ENCODE peak calls at places on chromosome 18, in four cellular contexts. One of them, this sample, is unnamed. For H3K4me1, the result is how much of the 10 kb centered on the place peaks cover.

GRCh38 chr18:70295633-70296188 is 6.9 kb downstream of the SOCS6 start:
- DNase-seq in ovary: no peak
- DNase-seq in testis: no peak
- DNase-seq in body of pancreas: no peak
- DNase-seq in this sample: no peak

GRCh38 chr18:23684515-23685197 is 4.6 kb upstream of the LAMA3 start:
- DNase-seq in body of pancreas: no peak
- DNase-seq in ovary: no peak
- DNase-seq in testis: no peak
- DNase-seq in this sample: no peak

GRCh38 chr18:23049698-23050373 is 85.4 kb upstream of the CABLES1 start:
- DNase-seq in body of pancreas: no peak
- DNase-seq in ovary: no peak
- DNase-seq in testis: no peak
- DNase-seq in this sample: no peak

GRCh38 chr18:24322594-24323136 is 75.0 kb downstream of the OSBPL1A start:
- DNase-seq in ovary: no peak
- DNase-seq in testis: no peak
- DNase-seq in body of pancreas: no peak
- DNase-seq in this sample: no peak

GRCh38 chr18:63970803-63971191 is 916 bp downstream of the SERPINB8 start:
- DNase-seq in testis: peak
- DNase-seq in ovary: peak
- DNase-seq in body of pancreas: peak
- DNase-seq in this sample: peak

GRCh38 chr18:2171840-2172625 is 399.3 kb downstream of the METTL4 start:
- DNase-seq in ovary: no peak
- DNase-seq in body of pancreas: no peak
- DNase-seq in testis: no peak
- DNase-seq in this sample: no peak

GRCh38 chr18:1585881-1586488 is 681.3 kb downstream of the ADCYAP1 start:
- DNase-seq in body of pancreas: no peak
- DNase-seq in ovary: no peak
- DNase-seq in testis: no peak
- DNase-seq in this sample: no peak

GRCh38 chr18:28284132-28284531 is 107.2 kb upstream of the CDH2 start:
- DNase-seq in testis: no peak
- DNase-seq in ovary: no peak
- DNase-seq in body of pancreas: no peak
- DNase-seq in this sample: no peak

GRCh38 chr18:6752200-6752873 is 22.8 kb downstream of the ARHGAP28 start:
- DNase-seq in testis: no peak
- DNase-seq in ovary: peak
- DNase-seq in body of pancreas: no peak
- DNase-seq in this sample: peak

GRCh38 chr18:55228191-55228590 is 268.9 kb upstream of the CCDC68 start:
- DNase-seq in body of pancreas: no peak
- DNase-seq in ovary: no peak
- DNase-seq in testis: no peak
- DNase-seq in this sample: no peak

GRCh38 chr18:58128286-58129018 is 84.4 kb downstream of the NEDD4L start:
- DNase-seq in ovary: no peak
- DNase-seq in body of pancreas: peak
- DNase-seq in testis: no peak
- DNase-seq in this sample: no peak

GRCh38 chr18:56815926-56816325 is 164.8 kb downstream of the WDR7 start:
- DNase-seq in ovary: no peak
- DNase-seq in testis: no peak
- DNase-seq in body of pancreas: no peak
- DNase-seq in this sample: no peak

GRCh38 chr18:56910967-56911366 is 235.9 kb upstream of the BOD1L2 start:
- DNase-seq in body of pancreas: no peak
- DNase-seq in ovary: no peak
- DNase-seq in testis: no peak
- DNase-seq in this sample: no peak

GRCh38 chr18:28494151-28494550 is 317.2 kb upstream of the CDH2 start:
- DNase-seq in body of pancreas: no peak
- DNase-seq in testis: no peak
- DNase-seq in ovary: no peak
- DNase-seq in this sample: no peak

GRCh38 chr18:28177828-28178635 is 1.1 kb upstream of the CDH2 start:
- DNase-seq in ovary: peak
- DNase-seq in body of pancreas: peak
- DNase-seq in testis: peak
- DNase-seq in this sample: peak

GRCh38 chr18:63951302-63951705 is 2.2 kb downstream of the HMSD start:
- DNase-seq in testis: no peak
- DNase-seq in body of pancreas: no peak
- DNase-seq in ovary: no peak
- DNase-seq in this sample: no peak

GRCh38 chr18:27363918-27364317 is 178.8 kb upstream of the CHST9 start:
- DNase-seq in testis: no peak
- DNase-seq in ovary: no peak
- DNase-seq in body of pancreas: no peak
- DNase-seq in this sample: no peak

GRCh38 chr18:23862071-23862470 is 152.5 kb upstream of the TTC39C start:
- DNase-seq in body of pancreas: no peak
- DNase-seq in ovary: no peak
- DNase-seq in testis: no peak
- DNase-seq in this sample: no peak

GRCh38 chr18:79068946-79069791 is at the start of gene ATP9B:
- DNase-seq in testis: peak
- DNase-seq in ovary: peak
- DNase-seq in body of pancreas: peak
- DNase-seq in this sample: peak
- TF ChIP-seq POLR2A in testis: peak
- TF ChIP-seq POLR2A in ovary: peak
- TF ChIP-seq POLR2A in body of pancreas: peak
- TF ChIP-seq POLR2A in this sample: no peak

DNA sequence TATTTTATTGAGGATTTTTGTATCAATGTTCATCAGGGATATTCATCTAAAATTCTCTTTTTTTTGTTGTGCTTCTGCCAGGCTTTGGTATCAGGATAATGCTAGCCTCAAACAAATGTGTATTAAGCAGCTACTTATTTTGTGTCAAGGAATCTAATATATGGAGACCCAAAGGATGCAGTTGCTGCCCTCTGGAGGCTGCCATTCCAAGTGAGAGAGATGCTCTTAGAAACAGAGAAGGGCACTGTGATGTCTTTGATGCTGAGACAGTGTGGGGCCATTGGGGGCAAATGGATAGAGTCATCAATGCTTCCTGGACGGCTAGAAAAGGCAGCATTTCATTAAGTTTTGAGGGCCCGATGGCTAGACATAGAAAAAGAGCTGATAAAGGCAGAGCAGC is 292.6 kb downstream of the SETBP1 start:
- DNase-seq in body of pancreas: no peak
- DNase-seq in ovary: no peak
- DNase-seq in testis: no peak
- DNase-seq in this sample: no peak
- H3K4me1 ChIP-seq in body of pancreas: under half
- H3K4me1 ChIP-seq in ovary: under half
- H3K4me1 ChIP-seq in testis: under half
- H3K4me1 ChIP-seq in this sample: under half

DNA sequence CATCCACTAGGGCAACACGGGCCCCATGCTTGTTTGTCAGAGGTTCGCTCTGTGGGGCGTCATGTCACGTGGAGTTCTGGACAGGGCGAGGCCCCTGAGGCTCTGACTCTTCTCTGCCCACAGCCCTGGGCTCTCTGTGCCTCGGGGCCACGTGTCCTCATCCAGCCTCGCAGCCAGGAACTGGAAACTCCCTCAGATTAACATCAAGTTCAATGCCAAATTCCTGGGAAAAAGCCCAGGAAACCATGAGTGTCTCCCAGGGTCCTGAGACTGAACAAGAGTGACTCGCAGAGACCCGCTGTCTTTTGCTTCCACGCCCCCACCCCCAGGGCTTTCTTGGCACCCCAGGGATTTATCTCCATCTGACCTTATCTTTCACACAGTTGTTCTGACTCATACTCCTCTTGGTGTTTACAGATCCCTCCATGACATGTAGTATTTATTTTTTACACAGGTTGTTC is 174.0 kb upstream of the PIEZO2 start:
- DNase-seq in body of pancreas: no peak
- DNase-seq in ovary: no peak
- DNase-seq in testis: peak
- DNase-seq in this sample: no peak
- TF ChIP-seq CTCF in body of pancreas: no peak
- TF ChIP-seq CTCF in ovary: no peak
- TF ChIP-seq CTCF in testis: no peak
- TF ChIP-seq CTCF in this sample: no peak

GRCh38 chr18:36129300-36130038 is at the start of the genes ELP2 and SLC39A6:
- DNase-seq in ovary: peak
- DNase-seq in body of pancreas: peak
- DNase-seq in testis: peak
- DNase-seq in this sample: peak
- TF ChIP-seq POLR2A in ovary: peak
- TF ChIP-seq POLR2A in body of pancreas: peak
- TF ChIP-seq POLR2A in testis: peak
- TF ChIP-seq POLR2A in this sample: peak

GRCh38 chr18:49241852-49242251 is 218.6 kb downstream of the DYM start:
- DNase-seq in testis: no peak
- DNase-seq in body of pancreas: no peak
- DNase-seq in ovary: no peak
- DNase-seq in this sample: no peak

GRCh38 chr18:49247786-49248185 is 212.7 kb downstream of the DYM start:
- DNase-seq in ovary: no peak
- DNase-seq in testis: no peak
- DNase-seq in body of pancreas: no peak
- DNase-seq in this sample: no peak

GRCh38 chr18:49238433-49239042 is 221.9 kb downstream of the DYM start:
- DNase-seq in body of pancreas: no peak
- DNase-seq in testis: no peak
- DNase-seq in ovary: no peak
- DNase-seq in this sample: peak

DNA sequence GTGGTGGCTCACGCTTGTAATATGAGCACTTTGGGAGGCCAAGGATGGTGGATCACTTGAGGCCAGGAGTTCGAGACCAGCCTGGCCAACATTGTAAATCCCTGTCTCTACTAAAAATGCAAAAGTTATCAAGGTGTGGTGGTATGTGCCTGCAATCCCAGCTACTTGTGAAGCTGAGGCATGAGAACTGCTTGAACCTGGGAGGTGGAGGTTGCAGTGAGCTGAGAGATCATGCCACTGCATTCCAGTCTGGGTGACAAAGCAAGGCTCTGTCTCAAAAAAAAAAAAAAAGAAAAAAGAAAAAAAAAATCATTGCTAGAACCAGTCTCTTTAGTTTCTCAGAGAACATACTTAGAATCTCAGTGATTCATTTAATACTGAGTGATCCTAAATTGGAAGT is 217.1 kb downstream of the DYM start:
- DNase-seq in testis: no peak
- DNase-seq in body of pancreas: no peak
- DNase-seq in ovary: no peak
- DNase-seq in this sample: no peak
- H3K4me1 ChIP-seq in testis: under half
- H3K4me1 ChIP-seq in body of pancreas: under half
- H3K4me1 ChIP-seq in ovary: under half
- H3K4me1 ChIP-seq in this sample: under half

This sample was measured in thyroid gland.